ENCODE peak calls at places on chromosome 7, in seven cellular contexts. Z is HEK293T, P is Peyer's patch, U is COR-L47, W is mucosa of descending colon, F is NCI-H187 treated with DMSO at 0.1 percent for 48 hours, E is upper lobe of right lung. X is an unnamed sample.

GRCh38 chr7:151141281-151141854 is 26.1 kb downstream of the GBX1 start:
- DNase-seq in F (no peak), E (no peak), W (no peak), P (peak), U (no peak), Z (no peak), X (no peak)

GRCh38 chr7:119172043-119172442 is 947.5 kb downstream of the ANKRD7 start:
- DNase-seq in W (no peak), P (no peak), Z (no peak), F (no peak), U (no peak), E (no peak), X (no peak)

GRCh38 chr7:11104578-11104977 is 130.9 kb downstream of the PHF14 start:
- DNase-seq in U (no peak), E (no peak), Z (no peak), W (no peak), F (no peak), P (no peak), X (no peak)

GRCh38 chr7:140983802-140984201 is 30.9 kb downstream of the MRPS33 start:
- DNase-seq in F (no peak), E (no peak), W (no peak), Z (no peak), U (no peak), P (no peak), X (no peak)

GRCh38 chr7:94655562-94655883 is 410 bp downstream of the SGCE start:
- DNase-seq in Z (no peak), P (no peak), U (no peak), E (no peak), F (no peak), W (peak), X (no peak)

GRCh38 chr7:95205821-95206220 is 118.5 kb downstream of the PON1 start:
- DNase-seq in F (no peak), P (no peak), U (no peak), W (no peak), Z (no peak), E (no peak), X (no peak)

GRCh38 chr7:29139191-29139590 is 7.1 kb downstream of the CPVL start:
- DNase-seq in W (no peak), E (no peak), U (no peak), Z (no peak), F (no peak), P (no peak), X (no peak)

GRCh38 chr7:91945476-91945875 is 4.8 kb downstream of the AKAP9 start:
- DNase-seq in E (no peak), P (no peak), Z (no peak), F (no peak), U (no peak), W (no peak), X (no peak)

GRCh38 chr7:98879198-98879988 is 1.1 kb downstream of the TRRAP start:
- DNase-seq in Z (peak), E (peak), F (no peak), W (no peak), P (peak), U (peak), X (no peak)

GRCh38 chr7:106979551-106980357 is 64.8 kb upstream of the PRKAR2B start:
- DNase-seq in F (no peak), P (no peak), E (no peak), W (no peak), Z (no peak), U (no peak), X (no peak)

GRCh38 chr7:89002942-89003618 is 207.5 kb upstream of the TEX47 start:
- DNase-seq in Z (no peak), U (no peak), W (no peak), P (no peak), F (no peak), E (no peak), X (no peak)

GRCh38 chr7:18771834-18772566 is 276.5 kb downstream of the HDAC9 start:
- DNase-seq in P (no peak), F (no peak), U (peak), E (no peak), W (no peak), Z (no peak), X (no peak)

GRCh38 chr7:157022681-157023588 is 12.5 kb upstream of the MNX1 start:
- DNase-seq in P (peak), Z (no peak), W (no peak), U (no peak), F (no peak), E (peak), X (peak)

GRCh38 chr7:51123322-51124021 is 193.1 kb downstream of the COBL start:
- DNase-seq in Z (no peak), U (no peak), P (no peak), E (no peak), F (no peak), W (no peak), X (no peak)

GRCh38 chr7:72040641-72041040 is 371.5 kb downstream of the CALN1 start:
- DNase-seq in Z (no peak), U (no peak), W (no peak), E (no peak), P (no peak), F (no peak), X (no peak)

GRCh38 chr7:73717025-73717807 is 2.3 kb downstream of the STX1A start:
- DNase-seq in W (no peak), P (no peak), U (no peak), Z (no peak), E (no peak), F (no peak), X (no peak)

GRCh38 chr7:52862321-52862720 is 173.1 kb upstream of the POM121L12 start:
- DNase-seq in F (no peak), U (no peak), Z (no peak), P (no peak), W (no peak), E (no peak), X (no peak)

GRCh38 chr7:37826825-37827224 is 21.6 kb upstream of the NME8 start:
- DNase-seq in F (no peak), W (no peak), Z (no peak), P (no peak), U (no peak), E (no peak), X (no peak)

GRCh38 chr7:1537631-1538412 is 7.3 kb downstream of the MAFK start:
- DNase-seq in W (peak), Z (peak), E (peak), F (no peak), U (peak), P (peak), X (no peak)

GRCh38 chr7:33862946-33863814 is 42.2 kb upstream of the BMPER start:
- DNase-seq in F (no peak), U (no peak), P (no peak), Z (no peak), W (no peak), E (no peak), X (no peak)

GRCh38 chr7:134458806-134459698 is at the start of gene AKR1B1:
- DNase-seq in Z (peak), U (peak), E (peak), F (peak), W (peak), P (peak), X (peak)

GRCh38 chr7:155531686-155532085 is 14.7 kb downstream of the CNPY1 start:
- DNase-seq in W (no peak), E (peak), P (no peak), U (no peak), F (no peak), Z (no peak), X (peak)

GRCh38 chr7:76333388-76334101 is 25.2 kb downstream of the YWHAG start:
- DNase-seq in U (no peak), E (peak), F (no peak), W (no peak), P (no peak), Z (no peak), X (no peak)

GRCh38 chr7:15358112-15358511 is 203.7 kb downstream of the AGMO start:
- DNase-seq in W (no peak), E (no peak), Z (no peak), U (no peak), P (no peak), F (no peak), X (no peak)

GRCh38 chr7:42522227-42522991 is 285.4 kb upstream of the GLI3 start:
- DNase-seq in U (no peak), Z (no peak), W (no peak), F (no peak), E (no peak), P (no peak), X (no peak)

GRCh38 chr7:8433477-8434289 is at the start of gene NXPH1:
- DNase-seq in P (no peak), F (no peak), U (peak), E (peak), Z (peak), W (no peak), X (no peak)

GRCh38 chr7:107836237-107837144 is 33.5 kb upstream of the SLC26A3 start:
- DNase-seq in E (no peak), F (no peak), P (peak), U (no peak), Z (no peak), W (no peak), X (no peak)

GRCh38 chr7:75795831-75796285 is 17.7 kb downstream of the CCL24 start:
- DNase-seq in W (no peak), F (no peak), P (peak), U (no peak), E (no peak), Z (no peak), X (no peak)

GRCh38 chr7:95718556-95719410 is 53.6 kb upstream of the DYNC1I1 start:
- DNase-seq in P (no peak), W (no peak), U (peak), F (no peak), Z (peak), E (no peak), X (no peak)

GRCh38 chr7:155405399-155406318 is 52.3 kb upstream of the EN2 start:
- DNase-seq in E (no peak), W (no peak), U (no peak), P (no peak), Z (peak), F (no peak), X (no peak)

GRCh38 chr7:23759556-23760391 is 49.8 kb downstream of the STK31 start:
- DNase-seq in E (no peak), U (peak), F (no peak), P (no peak), W (no peak), Z (no peak), X (no peak)

GRCh38 chr7:75639071-75639892 is 99.5 kb downstream of the HIP1 start:
- DNase-seq in P (peak), U (peak), F (no peak), Z (peak), E (peak), W (peak), X (no peak)

GRCh38 chr7:142853739-142854504 is 954 bp upstream of the EPHB6 start:
- DNase-seq in Z (peak), P (peak), F (no peak), U (peak), E (peak), W (peak), X (no peak)

X was measured in chondrocyte.